ENCODE peak calls at places on chromosomes 5 and 9, in ten cellular contexts. M, X, F, A, B, J, U, Z, R and L are unnamed samples.

GRCh38 chr9:129472651-129473102 is 148.2 kb downstream of the C9orf50 start:
- DNase-seq in R (no peak), M (no peak), J (no peak), A (no peak), U (no peak), X (no peak), F (no peak), Z (no peak), B (no peak), L (no peak)

GRCh38 chr9:382383-382782 is 167.7 kb downstream of the DOCK8 start:
- DNase-seq in F (no peak), M (no peak), R (no peak), X (no peak), Z (no peak), U (no peak), B (no peak), A (no peak), J (no peak), L (no peak)

GRCh38 chr9:117907420-117907819 is 203.2 kb downstream of the TLR4 start:
- DNase-seq in F (no peak), X (no peak), M (no peak), Z (no peak), R (no peak), A (no peak), J (no peak), B (no peak), U (no peak), L (no peak)

GRCh38 chr9:69400470-69400869 is 75.5 kb downstream of the ENTREP1 start:
- DNase-seq in U (no peak), Z (no peak), B (no peak), X (no peak), R (no peak), A (no peak), M (no peak), J (no peak), F (no peak), L (no peak)

GRCh38 chr5:128538249-128539037 is 398 bp upstream of the FBN2 start:
- DNase-seq in R (no peak), A (peak; percentile 83), U (peak; percentile 63), F (peak; percentile 62), M (peak; percentile 39), X (no peak), J (peak; percentile 59), Z (peak; percentile 37), B (no peak), L (peak; percentile 88)

GRCh38 chr9:73042155-73042554 is 89.3 kb upstream of the ALDH1A1 start:
- DNase-seq in F (no peak), Z (no peak), R (no peak), J (no peak), B (no peak), A (no peak), U (no peak), X (no peak), M (no peak), L (no peak)

GRCh38 chr5:89498699-89499098 is 615.7 kb upstream of the MEF2C start:
- DNase-seq in A (no peak), J (no peak), M (no peak), R (no peak), X (no peak), Z (no peak), U (no peak), B (no peak), F (no peak), L (no peak)

GRCh38 chr9:13181652-13182051 is 97.8 kb downstream of the MPDZ start:
- DNase-seq in R (peak; percentile 30), B (no peak), X (no peak), J (no peak), A (no peak), Z (no peak), M (no peak), F (no peak), U (peak; percentile 2), L (no peak)

GRCh38 chr5:120108586-120109254 is 355.4 kb upstream of the PRR16 start:
- DNase-seq in F (no peak), R (no peak), X (no peak), M (no peak), U (no peak), B (no peak), Z (no peak), A (no peak), J (no peak), L (no peak)

GRCh38 chr9:137645211-137645610 is 26.4 kb downstream of the EHMT1 start:
- DNase-seq in B (no peak), X (no peak), F (no peak), U (no peak), M (no peak), R (no peak), Z (no peak), J (no peak), A (no peak), L (no peak)

GRCh38 chr5:1134478-1134877 is 22.6 kb upstream of the SLC12A7 start:
- DNase-seq in U (no peak), R (no peak), F (no peak), Z (no peak), B (no peak), M (no peak), A (no peak), J (peak; percentile 56), X (no peak), L (no peak)

DNA sequence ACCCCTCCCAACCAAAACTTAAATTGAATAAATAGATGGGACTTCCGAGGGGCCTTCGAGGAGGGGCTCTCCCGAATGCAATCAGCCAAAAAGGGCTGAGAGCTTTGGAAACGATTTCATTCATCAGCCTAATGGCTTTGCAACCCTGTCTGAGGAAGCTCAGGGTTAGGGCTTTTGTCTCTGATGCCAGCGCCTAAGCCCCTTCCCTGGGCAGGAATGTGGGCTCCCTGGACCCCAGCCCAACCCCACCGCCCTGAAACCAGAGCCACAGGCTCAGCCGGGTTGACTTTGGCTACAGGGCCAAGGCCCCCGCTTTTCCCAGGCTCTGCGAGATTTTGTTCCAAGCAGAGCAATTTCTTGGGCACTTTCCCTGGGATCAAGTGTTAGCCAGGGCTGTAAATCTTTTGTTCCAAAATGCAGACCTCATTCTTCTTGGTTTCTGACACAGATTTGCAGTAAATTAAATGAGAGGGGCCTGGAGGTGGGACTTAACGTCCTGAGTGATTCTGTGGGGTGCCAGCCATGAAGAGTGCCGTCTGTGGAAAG is 29.1 kb downstream of the LHX3 start:
- DNase-seq in F (no peak), Z (no peak), A (no peak), B (no peak), U (no peak), M (no peak), R (no peak), X (no peak), J (no peak), L (no peak)
- TF ChIP-seq CTCF in F (no peak), Z (no peak), A (no peak), B (no peak), U (no peak), M (no peak), R (no peak), X (no peak), J (no peak), L (no peak)

GRCh38 chr5:139514486-139514856 is 31.9 kb upstream of the STING1 start:
- DNase-seq in X (no peak), A (no peak), M (no peak), R (no peak), B (no peak), U (no peak), J (no peak), Z (no peak), F (no peak), L (no peak)

GRCh38 chr5:139513852-139514485 is 31.4 kb upstream of the STING1 start:
- DNase-seq in J (no peak), A (no peak), B (no peak), Z (no peak), M (no peak), X (no peak), F (no peak), R (no peak), U (no peak), L (no peak)

GRCh38 chr5:139523635-139524445 is 37.3 kb upstream of the UBE2D2 start:
- DNase-seq in B (no peak), J (no peak), R (no peak), X (no peak), Z (peak; percentile 26), U (no peak), F (no peak), M (no peak), A (no peak), L (no peak)

DNA sequence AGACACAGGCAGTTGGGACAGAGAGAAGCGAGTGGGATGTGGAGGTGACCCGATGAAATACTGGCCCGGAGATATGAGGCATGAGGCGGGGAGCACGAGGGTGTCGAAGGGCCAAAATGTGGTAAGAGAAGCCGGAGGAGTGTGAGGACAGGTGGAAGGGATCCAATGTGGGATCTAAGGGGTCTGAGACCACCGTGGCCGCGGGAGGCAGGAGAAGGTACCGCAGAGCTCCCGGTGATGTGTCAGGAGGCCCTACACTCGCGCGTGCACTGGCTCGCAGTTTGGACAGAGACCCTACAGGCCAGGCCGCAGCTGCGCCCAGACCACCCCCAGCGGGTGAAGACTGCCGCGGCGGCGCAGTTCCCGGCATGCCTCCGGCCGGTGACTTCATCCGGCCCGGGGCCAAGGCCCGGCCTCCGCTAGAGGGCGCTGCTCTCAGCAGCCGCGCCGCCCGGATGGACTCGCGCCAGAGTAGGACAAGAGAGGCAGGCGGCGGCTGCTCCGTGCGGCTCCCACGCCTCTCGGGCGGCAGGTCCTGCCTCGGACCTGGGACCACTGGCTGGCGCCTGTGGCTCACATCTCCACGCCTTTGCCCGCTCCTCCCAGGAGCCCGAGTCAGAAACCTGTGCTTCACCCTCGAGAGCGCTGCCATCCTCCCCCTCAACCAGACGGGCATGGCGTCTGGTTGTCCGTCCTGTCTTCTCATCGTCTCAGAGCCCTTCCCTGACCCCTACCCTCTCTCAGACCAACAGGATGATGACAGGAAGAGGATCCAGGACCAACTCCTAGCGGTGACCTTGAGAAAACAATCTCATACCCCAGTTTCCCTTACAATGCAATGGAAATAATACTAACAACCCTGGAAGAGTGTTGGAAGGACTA is 35.4 kb upstream of the STING1 start:
- DNase-seq in J (peak; percentile 91), M (peak; percentile 95), B (peak; percentile 51), F (peak; percentile 90), A (peak; percentile 93), U (peak; percentile 94), R (peak; percentile 87), Z (peak; percentile 93), X (peak; percentile 96), L (peak; percentile 93)
- TF ChIP-seq POLR2A in J (peak; percentile 83), M (peak; percentile 60), B (peak; percentile 73), F (peak; percentile 70), A (no peak), U (peak; percentile 84), R (peak; percentile 45), Z (peak; percentile 74), X (peak; percentile 89), L (peak; percentile 42)

GRCh38 chr5:38831909-38832308 is 13.9 kb upstream of the OSMR start:
- DNase-seq in R (no peak), A (no peak), F (no peak), J (no peak), B (no peak), U (no peak), X (peak; percentile 36), M (no peak), Z (no peak), L (no peak)
- TF ChIP-seq CTCF in R (no peak), A (peak; percentile 54), F (peak; percentile 77), J (peak; percentile 30), B (peak; percentile 21), U (peak; percentile 50), X (peak; percentile 73), M (no peak), Z (peak; percentile 95), L (peak; percentile 12)

DNA sequence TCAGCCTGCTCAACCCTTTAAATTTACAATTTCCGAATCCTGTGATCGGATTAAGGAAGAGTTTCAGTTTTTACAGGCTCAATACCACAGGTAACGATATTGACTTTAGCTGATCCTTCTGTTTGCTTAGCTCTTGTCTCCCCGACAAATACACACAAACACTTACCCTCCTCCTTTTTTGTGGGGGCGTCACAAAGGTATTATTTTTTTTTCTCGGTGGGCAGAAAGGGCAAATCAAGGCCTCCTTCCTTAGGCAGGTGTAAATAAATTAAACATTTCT is 1.9 kb downstream of the TLE4 start:
- DNase-seq in U (no peak), R (no peak), J (no peak), Z (no peak), A (no peak), M (no peak), X (no peak), F (no peak), B (no peak), L (no peak)
- TF ChIP-seq POLR2A in U (no peak), R (no peak), J (no peak), Z (no peak), A (no peak), M (no peak), X (no peak), F (no peak), B (no peak), L (no peak)